ENCODE peak calls at places on chromosomes 4 and X, in six cellular contexts. Q, Y, T, A, D and N are unnamed samples.

GRCh38 chrX:141176586-141177451 is at the start of gene LDOC1:
- DNase-seq in T (no peak), A (peak; percentile 60), D (peak; percentile 82), Y (peak; percentile 31), Q (peak; percentile 74), N (peak; percentile 3)

GRCh38 chr4:38046735-38047487 is 86.7 kb downstream of the PTTG2 start:
- DNase-seq in T (no peak), D (no peak), Q (peak; percentile 22), A (no peak), Y (no peak), N (no peak)

GRCh38 chr4:150010525-150011126 is 67.6 kb upstream of the DCLK2 start:
- DNase-seq in D (no peak), T (peak; percentile 47), A (peak; percentile 31), Q (peak; percentile 71), Y (no peak), N (no peak)

GRCh38 chrX:134171661-134172587 is 65.1 kb upstream of the CCDC160 start:
- DNase-seq in D (no peak), Y (no peak), T (no peak), Q (no peak), A (no peak), N (no peak)

GRCh38 chrX:35726176-35726575 is 72.0 kb upstream of the MAGEB16 start:
- DNase-seq in Y (no peak), T (peak; percentile 11), A (peak; percentile 20), D (no peak), Q (no peak), N (no peak)

GRCh38 chrX:45517090-45517973 is 316.7 kb upstream of the DIPK2B start:
- DNase-seq in D (peak; percentile 2), Q (peak; percentile 86), A (peak; percentile 46), Y (no peak), T (no peak), N (no peak)

GRCh38 chr4:86963697-86964096 is 28.9 kb downstream of the AFF1 start:
- DNase-seq in Q (peak; percentile 44), T (no peak), A (peak; percentile 93), Y (no peak), D (no peak), N (no peak)

GRCh38 chr4:107618656-107619055 is 101.4 kb downstream of the PAPSS1 start:
- DNase-seq in A (no peak), D (no peak), Y (no peak), T (no peak), Q (no peak), N (no peak)

GRCh38 chr4:175273995-175274753 is 356.0 kb downstream of the ADAM29 start:
- DNase-seq in D (no peak), T (no peak), Y (no peak), A (peak; percentile 11), Q (peak; percentile 71), N (no peak)

GRCh38 chrX:153908219-153908875 is 3.9 kb downstream of the AVPR2 start:
- DNase-seq in Y (no peak), D (no peak), A (no peak), T (no peak), Q (no peak), N (no peak)